ENCODE peak calls at places on chromosomes 6 and 20, in eight cellular contexts. D is stimulated activated CD4-positive, alpha-beta T cell treated with anti-CD3 and anti-CD28 coated beads, Interleukin-2, amount 100 ng/mL, for 48 hours; W is naive B cell; Z is NCI-H2081; T is RPMI7951; Y is cardiac fibroblast; N is LHCN-M2; J is GM04504. S is an unnamed sample.
A peak's percentile ranks its signal among the peaks of the same experiment; 100 is the strongest.

GRCh38 chr20:45343867-45344721 is 4.1 kb downstream of the SDC4 start:
- DNase-seq in D (no peak), W (no peak), Z (no peak), T (peak; percentile 91), Y (peak; percentile 90), N (peak; percentile 87), J (peak; percentile 74), S (peak; percentile 30)

GRCh38 chr6:144219056-144219685 is 66.0 kb upstream of the UTRN start:
- DNase-seq in D (no peak), W (peak; percentile 36), Z (peak; percentile 22), T (peak; percentile 62), Y (peak; percentile 77), N (peak; percentile 58), J (peak; percentile 23), S (peak; percentile 34)

GRCh38 chr6:108748063-108748462 is 100.2 kb upstream of the ARMC2 start:
- DNase-seq in D (no peak), W (no peak), Z (no peak), T (peak; percentile 18), Y (no peak), N (peak; percentile 24), J (no peak), S (no peak)

GRCh38 chr6:46757206-46757564 is 10.5 kb downstream of the ANKRD66 start:
- DNase-seq in D (no peak), W (no peak), Z (no peak), T (no peak), Y (no peak), N (peak; percentile 49), J (no peak), S (no peak)

GRCh38 chr20:4962257-4962855 is 39.0 kb downstream of the SLC23A2 start:
- DNase-seq in D (no peak), W (no peak), Z (no peak), T (no peak), Y (no peak), N (no peak), J (no peak), S (peak; percentile 39)

GRCh38 chr6:116531675-116532570 is 13.6 kb downstream of the TRAPPC3L start:
- DNase-seq in D (peak; percentile 51), W (peak; percentile 69), Z (peak; percentile 49), T (peak; percentile 68), Y (peak; percentile 87), N (peak; percentile 71), J (peak; percentile 39), S (peak; percentile 73)

GRCh38 chr6:32195902-32196681 is 3.6 kb upstream of the GPSM3 start:
- DNase-seq in D (peak; percentile 57), W (peak; percentile 90), Z (peak; percentile 79), T (peak; percentile 89), Y (peak; percentile 98), N (peak; percentile 81), J (peak; percentile 44), S (peak; percentile 77)

GRCh38 chr20:21395666-21396044 is 1.7 kb downstream of the NKX2-4 start:
- DNase-seq in D (no peak), W (no peak), Z (no peak), T (no peak), Y (no peak), N (no peak), J (no peak), S (no peak)

GRCh38 chr6:44431118-44431725 is 43.7 kb downstream of the CDC5L start:
- DNase-seq in D (peak; percentile 36), W (no peak), Z (peak; percentile 31), T (peak; percentile 61), Y (peak; percentile 79), N (peak; percentile 75), J (peak; percentile 51), S (peak; percentile 33)

GRCh38 chr6:32148722-32149576 is 2.8 kb downstream of the PRRT1 start:
- DNase-seq in D (peak; percentile 61), W (peak; percentile 50), Z (peak; percentile 14), T (peak; percentile 79), Y (no peak), N (no peak), J (no peak), S (no peak)

S was measured in HL-60.